ENCODE peak calls at places on chromosomes 12 and 14, in eight cellular contexts. G is GM13977, V is HFF-Myc, D is upper lobe of right lung, N is tibial artery, A is neural crest cell, P is ovary, L is Calu3. T is an unnamed sample.

GRCh38 chr12:1922075-1922709 is 3.7 kb upstream of the CACNA2D4 start:
- DNase-seq in G (no peak), V (no peak), D (no peak), N (peak), A (no peak), P (no peak), L (no peak), T (no peak)

GRCh38 chr14:104305511-104306449 is 167.4 kb downstream of the KIF26A start:
- DNase-seq in G (no peak), V (no peak), D (no peak), N (no peak), A (no peak), P (peak), L (no peak), T (no peak)

GRCh38 chr14:91021115-91021514 is 39.3 kb downstream of the RPS6KA5 start:
- DNase-seq in G (no peak), V (no peak), D (no peak), N (no peak), A (no peak), P (no peak), L (no peak), T (no peak)

GRCh38 chr14:39233680-39234326 is at the start of gene MIA2:
- DNase-seq in G (no peak), V (no peak), D (no peak), N (no peak), A (no peak), P (no peak), L (no peak), T (no peak)

GRCh38 chr12:69647178-69647577 is 36.5 kb upstream of the LRRC10 start:
- DNase-seq in G (no peak), V (no peak), D (no peak), N (no peak), A (no peak), P (no peak), L (no peak), T (no peak)

GRCh38 chr14:68792022-68792829 is 641 bp downstream of the ZFP36L1 start:
- DNase-seq in G (no peak), V (no peak), D (peak), N (peak), A (no peak), P (no peak), L (peak), T (no peak)

GRCh38 chr12:116508145-116509121 is 50.7 kb upstream of the MAP1LC3B2 start:
- DNase-seq in G (no peak), V (no peak), D (peak), N (no peak), A (peak), P (peak), L (no peak), T (no peak)

GRCh38 chr12:69419701-69420100 is 50.5 kb upstream of the FRS2 start:
- DNase-seq in G (no peak), V (no peak), D (no peak), N (no peak), A (no peak), P (no peak), L (no peak), T (no peak)

GRCh38 chr12:15163577-15163976 is 57.6 kb downstream of the RERG start:
- DNase-seq in G (no peak), V (no peak), D (no peak), N (no peak), A (no peak), P (no peak), L (no peak), T (no peak)

GRCh38 chr14:77130386-77130785 is 11.2 kb downstream of the ZDHHC22 start:
- DNase-seq in G (peak), V (no peak), D (peak), N (no peak), A (no peak), P (no peak), L (no peak), T (no peak)

GRCh38 chr14:76953196-76953945 is 75.1 kb downstream of the IRF2BPL start:
- DNase-seq in G (peak), V (no peak), D (peak), N (peak), A (no peak), P (peak), L (peak), T (no peak)

GRCh38 chr14:61642246-61642982 is 52.9 kb upstream of the HIF1A start:
- DNase-seq in G (no peak), V (peak), D (no peak), N (no peak), A (no peak), P (no peak), L (no peak), T (no peak)

GRCh38 chr14:95255487-95255886 is 64.2 kb downstream of the CLMN start:
- DNase-seq in G (no peak), V (no peak), D (peak), N (no peak), A (peak), P (no peak), L (peak), T (no peak)

GRCh38 chr12:56206373-56207166 is 15.2 kb downstream of the RNF41 start:
- DNase-seq in G (no peak), V (no peak), D (no peak), N (peak), A (peak), P (peak), L (peak), T (no peak)

GRCh38 chr12:76738824-76739579 is 24.9 kb upstream of the ZDHHC17 start:
- DNase-seq in G (no peak), V (no peak), D (no peak), N (no peak), A (no peak), P (no peak), L (no peak), T (no peak)

GRCh38 chr14:104694991-104695659 is 5.7 kb downstream of the INF2 start:
- DNase-seq in G (no peak), V (no peak), D (no peak), N (no peak), A (no peak), P (no peak), L (no peak), T (no peak)

GRCh38 chr14:98296895-98297294 is 975.1 kb downstream of the BCL11B start:
- DNase-seq in G (no peak), V (no peak), D (no peak), N (no peak), A (no peak), P (no peak), L (no peak), T (no peak)

GRCh38 chr14:67571275-67571990 is 28.6 kb downstream of the PIGH start:
- DNase-seq in G (peak), V (peak), D (peak), N (peak), A (peak), P (peak), L (peak), T (peak)

GRCh38 chr14:89870335-89870734 is 84.2 kb downstream of the EFCAB11 start:
- DNase-seq in G (no peak), V (no peak), D (no peak), N (no peak), A (no peak), P (no peak), L (no peak), T (no peak)

GRCh38 chr14:65185859-65186258 is 83.5 kb upstream of the MAX start:
- DNase-seq in G (no peak), V (no peak), D (no peak), N (no peak), A (no peak), P (no peak), L (no peak), T (no peak)

DNA sequence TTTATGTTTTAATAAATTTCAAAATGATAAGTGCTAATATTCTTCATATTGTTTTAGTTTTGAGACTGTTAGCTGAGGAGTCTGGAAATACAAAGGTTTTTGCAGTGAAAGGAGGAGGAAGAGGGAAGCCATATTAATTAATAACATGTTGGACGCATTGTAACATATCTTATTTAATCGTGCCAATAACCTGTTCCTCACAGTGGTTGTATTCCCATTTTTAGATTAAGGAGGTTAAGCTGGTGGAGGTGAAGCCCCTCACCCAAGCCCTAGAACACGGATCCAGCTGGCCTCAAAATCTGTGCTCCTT is 92.4 kb downstream of the EML1 start:
- DNase-seq in G (no peak), V (no peak), D (no peak), N (no peak), A (no peak), P (no peak), L (no peak), T (no peak)
- TF ChIP-seq CTCF in G (no peak), V (no peak), D (no peak), N (no peak), A (no peak), P (no peak), L (no peak), T (no peak)

GRCh38 chr12:121009744-121010143 is 6.5 kb downstream of the C12orf43 start:
- DNase-seq in G (no peak), V (no peak), D (no peak), N (no peak), A (peak), P (no peak), L (peak), T (no peak)
- TF ChIP-seq CTCF in G (peak), V (peak), D (peak), N (no peak), A (peak), P (no peak), L (peak), T (no peak)

GRCh38 chr12:89189448-89189847 is 162.9 kb downstream of the DUSP6 start:
- DNase-seq in G (no peak), V (no peak), D (no peak), N (no peak), A (no peak), P (no peak), L (no peak), T (no peak)

GRCh38 chr12:89194683-89195082 is 157.6 kb downstream of the DUSP6 start:
- DNase-seq in G (no peak), V (no peak), D (no peak), N (no peak), A (no peak), P (no peak), L (no peak), T (no peak)

GRCh38 chr12:89187507-89187906 is 164.8 kb downstream of the DUSP6 start:
- DNase-seq in G (no peak), V (no peak), D (no peak), N (no peak), A (no peak), P (no peak), L (no peak), T (no peak)

GRCh38 chr12:89195470-89195869 is 156.8 kb downstream of the DUSP6 start:
- DNase-seq in G (no peak), V (no peak), D (no peak), N (no peak), A (no peak), P (no peak), L (no peak), T (no peak)

GRCh38 chr12:89192419-89192818 is 159.9 kb downstream of the DUSP6 start:
- DNase-seq in G (no peak), V (no peak), D (no peak), N (no peak), A (no peak), P (no peak), L (no peak), T (no peak)
- TF ChIP-seq CTCF in G (no peak), V (no peak), D (no peak), N (no peak), A (no peak), P (no peak), L (no peak), T (no peak)

GRCh38 chr12:54684636-54685630 is 36.8 kb upstream of the DCD start:
- DNase-seq in G (no peak), V (no peak), D (no peak), N (no peak), A (no peak), P (no peak), L (no peak), T (no peak)

GRCh38 chr12:54689034-54689372 is 40.8 kb upstream of the DCD start:
- DNase-seq in G (no peak), V (no peak), D (no peak), N (no peak), A (no peak), P (no peak), L (no peak), T (no peak)

GRCh38 chr12:54688309-54689033 is 40.3 kb upstream of the DCD start:
- DNase-seq in G (no peak), V (no peak), D (no peak), N (no peak), A (no peak), P (no peak), L (no peak), T (no peak)

GRCh38 chr12:54692353-54692752 is 44.2 kb upstream of the DCD start:
- DNase-seq in G (no peak), V (no peak), D (no peak), N (no peak), A (no peak), P (no peak), L (no peak), T (no peak)

GRCh38 chr12:54689984-54690383 is 41.8 kb upstream of the DCD start:
- DNase-seq in G (no peak), V (no peak), D (no peak), N (no peak), A (no peak), P (no peak), L (no peak), T (no peak)
- TF ChIP-seq CTCF in G (peak), V (no peak), D (no peak), N (no peak), A (peak), P (no peak), L (no peak), T (no peak)

GRCh38 chr12:113129664-113130456 is 5.7 kb downstream of the RASAL1 start:
- DNase-seq in G (no peak), V (no peak), D (no peak), N (no peak), A (no peak), P (no peak), L (no peak), T (no peak)

GRCh38 chr12:113127791-113128199 is 7.8 kb downstream of the RASAL1 start:
- DNase-seq in G (no peak), V (no peak), D (no peak), N (no peak), A (no peak), P (no peak), L (no peak), T (no peak)

GRCh38 chr12:113131556-113131955 is 4.0 kb downstream of the RASAL1 start:
- DNase-seq in G (no peak), V (no peak), D (no peak), N (no peak), A (no peak), P (no peak), L (peak), T (no peak)

GRCh38 chr12:113130457-113131135 is 5.0 kb downstream of the RASAL1 start:
- DNase-seq in G (no peak), V (no peak), D (no peak), N (no peak), A (no peak), P (no peak), L (peak), T (no peak)

DNA sequence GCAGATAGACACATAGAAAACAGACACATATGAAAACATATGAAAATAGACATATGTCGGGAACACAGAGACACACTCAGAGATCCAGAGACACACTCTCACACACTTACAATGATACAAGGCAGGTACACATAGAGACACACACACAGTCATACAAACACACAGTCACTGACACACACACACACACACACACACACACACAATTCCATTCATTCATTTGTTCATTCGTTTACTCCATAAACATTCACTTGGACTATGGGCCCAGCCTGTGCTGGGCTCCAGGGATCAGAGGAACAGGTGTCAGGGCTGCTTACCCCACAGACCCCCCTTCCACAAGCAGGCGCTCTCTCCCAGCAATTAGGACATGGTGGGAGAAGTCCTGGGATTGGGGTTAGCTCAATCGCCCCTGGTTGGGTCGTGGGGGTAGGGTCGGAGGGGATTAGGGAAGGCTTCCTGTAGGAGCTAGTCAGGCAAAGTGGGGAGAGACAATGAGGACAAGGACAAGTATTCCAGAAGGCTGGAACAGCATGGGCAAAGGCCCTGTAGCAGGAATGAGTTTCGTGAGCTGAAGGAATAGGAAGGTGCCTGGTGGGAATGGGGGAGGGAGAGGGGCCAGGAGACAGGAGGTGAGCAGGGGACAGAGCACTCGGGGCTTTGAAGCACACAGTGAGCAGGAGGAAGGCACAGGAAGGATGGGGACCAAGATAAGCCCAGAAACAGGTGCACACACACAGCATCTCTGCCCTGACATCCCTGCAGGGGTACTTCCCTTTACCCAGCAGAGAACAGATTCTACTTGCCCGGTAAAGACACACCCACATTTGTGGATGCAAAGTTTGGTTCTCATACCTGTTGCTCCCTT is 6.5 kb downstream of the RASAL1 start:
- DNase-seq in G (no peak), V (no peak), D (no peak), N (no peak), A (no peak), P (no peak), L (no peak), T (no peak)
- TF ChIP-seq CTCF in G (no peak), V (no peak), D (no peak), N (no peak), A (no peak), P (no peak), L (no peak), T (no peak)

DNA sequence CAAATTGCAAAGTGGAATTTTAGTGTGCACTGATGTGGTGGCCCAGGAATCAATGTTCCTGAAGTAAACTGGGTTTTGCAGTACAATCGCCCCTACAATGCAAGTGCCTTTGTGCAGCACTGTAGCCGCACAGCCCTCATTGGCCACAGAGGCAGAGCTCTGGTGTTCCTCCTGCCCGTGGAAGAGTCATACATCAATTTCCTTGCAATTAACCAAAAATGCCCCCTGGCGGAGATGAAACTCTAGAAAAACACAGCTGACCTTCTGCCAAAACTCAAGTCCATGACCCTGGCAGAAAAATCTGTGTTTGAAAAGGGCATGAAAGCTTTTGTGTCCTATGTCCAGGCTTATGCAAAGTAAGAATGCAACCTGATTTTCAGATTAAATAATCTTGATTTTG is 117.9 kb upstream of the PRB2 start:
- DNase-seq in G (no peak), V (no peak), D (no peak), N (no peak), A (no peak), P (no peak), L (no peak), T (no peak)
- TF ChIP-seq CTCF in G (no peak), V (no peak), D (no peak), N (no peak), A (peak), P (no peak), L (no peak), T (no peak)

GRCh38 chr12:106223485-106224391 is 24.1 kb downstream of the CKAP4 start:
- DNase-seq in G (peak), V (peak), D (peak), N (peak), A (peak), P (peak), L (peak), T (no peak)

GRCh38 chr12:106227641-106228319 is 20.0 kb downstream of the CKAP4 start:
- DNase-seq in G (no peak), V (no peak), D (peak), N (no peak), A (no peak), P (no peak), L (peak), T (no peak)

GRCh38 chr12:106226884-106227640 is 20.8 kb downstream of the CKAP4 start:
- DNase-seq in G (peak), V (no peak), D (no peak), N (no peak), A (peak), P (no peak), L (peak), T (no peak)

GRCh38 chr12:106220561-106220960 is 27.3 kb downstream of the CKAP4 start:
- DNase-seq in G (no peak), V (no peak), D (no peak), N (no peak), A (no peak), P (no peak), L (no peak), T (no peak)

DNA sequence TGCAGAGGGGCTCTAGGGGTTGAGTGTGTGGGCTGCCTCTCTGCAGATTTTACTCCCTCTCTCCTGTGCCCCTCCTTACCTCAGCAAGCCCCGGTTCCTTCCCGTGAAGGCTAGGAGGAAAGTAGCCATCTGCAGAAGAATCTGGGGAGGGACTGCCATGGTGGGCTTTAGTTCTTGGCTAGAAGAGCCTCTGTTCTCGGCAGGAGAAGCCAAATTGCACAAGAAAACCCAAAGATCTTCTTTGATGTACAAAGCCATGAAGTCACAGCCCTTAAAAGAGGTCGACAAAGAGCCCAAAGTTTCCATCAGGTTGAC is 23.5 kb downstream of the CKAP4 start:
- DNase-seq in G (no peak), V (no peak), D (no peak), N (no peak), A (no peak), P (no peak), L (no peak), T (no peak)
- TF ChIP-seq CTCF in G (no peak), V (no peak), D (peak), N (no peak), A (no peak), P (no peak), L (no peak), T (no peak)

GRCh38 chr12:120257041-120257821 is 8.3 kb downstream of the PXN start:
- DNase-seq in G (no peak), V (peak), D (no peak), N (peak), A (no peak), P (peak), L (peak), T (no peak)

GRCh38 chr12:120252071-120252906 is 13.2 kb downstream of the PXN start:
- DNase-seq in G (no peak), V (no peak), D (no peak), N (no peak), A (no peak), P (no peak), L (no peak), T (no peak)

GRCh38 chr12:120258323-120258896 is 7.1 kb downstream of the PXN start:
- DNase-seq in G (no peak), V (no peak), D (no peak), N (no peak), A (no peak), P (no peak), L (no peak), T (no peak)

GRCh38 chr12:120249875-120250795 is 15.4 kb downstream of the PXN start:
- DNase-seq in G (no peak), V (no peak), D (no peak), N (peak), A (no peak), P (no peak), L (no peak), T (no peak)

GRCh38 chr12:120254809-120255208 is 10.7 kb downstream of the PXN start:
- DNase-seq in G (no peak), V (no peak), D (no peak), N (no peak), A (no peak), P (no peak), L (no peak), T (no peak)
- TF ChIP-seq CTCF in G (no peak), V (no peak), D (peak), N (no peak), A (no peak), P (no peak), L (no peak), T (no peak)